ENCODE peak calls at places on chromosomes 5 and 9, in five cellular contexts. K, Z, H, U and W are unnamed samples.

GRCh38 chr5:67149933-67150523 is 46.6 kb downstream of the CD180 start:
- DNase-seq in K (no peak), Z (no peak), H (peak; percentile 43), U (peak; percentile 20), W (no peak)

GRCh38 chr5:77920350-77921046 is 144.4 kb upstream of the TBCA start:
- DNase-seq in K (no peak), Z (no peak), H (no peak), U (no peak), W (no peak)

GRCh38 chr5:95066048-95066447 is 218.8 kb downstream of the MCTP1 start:
- DNase-seq in K (no peak), Z (no peak), H (no peak), U (no peak), W (no peak)

GRCh38 chr5:146428658-146429057 is 18.5 kb upstream of the TCERG1 start:
- DNase-seq in K (no peak), Z (no peak), H (no peak), U (no peak), W (no peak)

GRCh38 chr9:97873877-97874276 is 20.9 kb downstream of the FOXE1 start:
- DNase-seq in K (no peak), Z (no peak), H (no peak), U (peak; percentile 46), W (no peak)

GRCh38 chr9:89008346-89009048 is 17.2 kb downstream of the S1PR3 start:
- DNase-seq in K (no peak), Z (no peak), H (no peak), U (no peak), W (no peak)

GRCh38 chr5:111308951-111309350 is 84.8 kb downstream of the CAMK4 start:
- DNase-seq in K (no peak), Z (no peak), H (no peak), U (no peak), W (peak; percentile 7)

GRCh38 chr5:168659286-168659847 is 80.2 kb upstream of the PANK3 start:
- DNase-seq in K (no peak), Z (no peak), H (no peak), U (no peak), W (no peak)

GRCh38 chr9:97979778-97980478 is 3.2 kb upstream of the ANP32B start:
- DNase-seq in K (no peak), Z (no peak), H (no peak), U (no peak), W (no peak)